ENCODE peak calls at places on chromosomes 6 and 20, in seven cellular contexts. One of them, this sample, is unnamed.

GRCh38 chr6:114747995-114748625 is 405.3 kb upstream of the HS3ST5 start:
- DNase-seq in ovary: no peak
- DNase-seq in nucleus accumbens: no peak
- DNase-seq in stimulated activated CD8-positive, alpha-beta memory T cell treated with anti-CD3 and anti-CD28 coated beads, Interleukin-15, amount 100 ng/mL, for 4 hours: no peak
- DNase-seq in stimulated activated CD4-positive, alpha-beta T cell treated with anti-CD3 and anti-CD28 coated beads, Interleukin-4, amount 100 ng/mL, for 24 hours: peak
- DNase-seq in GM23248: peak
- DNase-seq in GM10248: peak
- DNase-seq in this sample: no peak

GRCh38 chr6:134850906-134851305 is 99.0 kb downstream of the ALDH8A1 start:
- DNase-seq in GM10248: no peak
- DNase-seq in GM23248: no peak
- DNase-seq in stimulated activated CD4-positive, alpha-beta T cell treated with anti-CD3 and anti-CD28 coated beads, Interleukin-4, amount 100 ng/mL, for 24 hours: no peak
- DNase-seq in ovary: no peak
- DNase-seq in stimulated activated CD8-positive, alpha-beta memory T cell treated with anti-CD3 and anti-CD28 coated beads, Interleukin-15, amount 100 ng/mL, for 4 hours: no peak
- DNase-seq in nucleus accumbens: no peak
- DNase-seq in this sample: no peak

GRCh38 chr20:63895886-63896135 is 885 bp downstream of the DNAJC5 start:
- DNase-seq in ovary: no peak
- DNase-seq in stimulated activated CD4-positive, alpha-beta T cell treated with anti-CD3 and anti-CD28 coated beads, Interleukin-4, amount 100 ng/mL, for 24 hours: no peak
- DNase-seq in nucleus accumbens: no peak
- DNase-seq in GM10248: no peak
- DNase-seq in stimulated activated CD8-positive, alpha-beta memory T cell treated with anti-CD3 and anti-CD28 coated beads, Interleukin-15, amount 100 ng/mL, for 4 hours: no peak
- DNase-seq in GM23248: peak
- DNase-seq in this sample: no peak

GRCh38 chr6:147204060-147204785 is at the start of gene STXBP5:
- DNase-seq in GM23248: peak
- DNase-seq in stimulated activated CD8-positive, alpha-beta memory T cell treated with anti-CD3 and anti-CD28 coated beads, Interleukin-15, amount 100 ng/mL, for 4 hours: no peak
- DNase-seq in stimulated activated CD4-positive, alpha-beta T cell treated with anti-CD3 and anti-CD28 coated beads, Interleukin-4, amount 100 ng/mL, for 24 hours: peak
- DNase-seq in ovary: peak
- DNase-seq in GM10248: peak
- DNase-seq in nucleus accumbens: peak
- DNase-seq in this sample: no peak

GRCh38 chr20:4519530-4519929 is 202.2 kb upstream of the PRND start:
- DNase-seq in ovary: no peak
- DNase-seq in stimulated activated CD8-positive, alpha-beta memory T cell treated with anti-CD3 and anti-CD28 coated beads, Interleukin-15, amount 100 ng/mL, for 4 hours: no peak
- DNase-seq in stimulated activated CD4-positive, alpha-beta T cell treated with anti-CD3 and anti-CD28 coated beads, Interleukin-4, amount 100 ng/mL, for 24 hours: no peak
- DNase-seq in GM10248: peak
- DNase-seq in nucleus accumbens: no peak
- DNase-seq in GM23248: peak
- DNase-seq in this sample: no peak

GRCh38 chr6:159109391-159109790 is 59.8 kb upstream of the FNDC1 start:
- DNase-seq in GM23248: no peak
- DNase-seq in GM10248: no peak
- DNase-seq in stimulated activated CD4-positive, alpha-beta T cell treated with anti-CD3 and anti-CD28 coated beads, Interleukin-4, amount 100 ng/mL, for 24 hours: no peak
- DNase-seq in ovary: no peak
- DNase-seq in nucleus accumbens: no peak
- DNase-seq in stimulated activated CD8-positive, alpha-beta memory T cell treated with anti-CD3 and anti-CD28 coated beads, Interleukin-15, amount 100 ng/mL, for 4 hours: no peak
- DNase-seq in this sample: no peak

GRCh38 chr20:48983423-48984400 is 62.2 kb downstream of the ARFGEF2 start:
- DNase-seq in stimulated activated CD4-positive, alpha-beta T cell treated with anti-CD3 and anti-CD28 coated beads, Interleukin-4, amount 100 ng/mL, for 24 hours: no peak
- DNase-seq in GM23248: peak
- DNase-seq in GM10248: no peak
- DNase-seq in nucleus accumbens: no peak
- DNase-seq in ovary: no peak
- DNase-seq in stimulated activated CD8-positive, alpha-beta memory T cell treated with anti-CD3 and anti-CD28 coated beads, Interleukin-15, amount 100 ng/mL, for 4 hours: no peak
- DNase-seq in this sample: peak

GRCh38 chr6:72955666-72956065 is 269.6 kb downstream of the KHDC1L start:
- DNase-seq in stimulated activated CD8-positive, alpha-beta memory T cell treated with anti-CD3 and anti-CD28 coated beads, Interleukin-15, amount 100 ng/mL, for 4 hours: no peak
- DNase-seq in GM10248: no peak
- DNase-seq in GM23248: no peak
- DNase-seq in ovary: no peak
- DNase-seq in stimulated activated CD4-positive, alpha-beta T cell treated with anti-CD3 and anti-CD28 coated beads, Interleukin-4, amount 100 ng/mL, for 24 hours: no peak
- DNase-seq in nucleus accumbens: no peak
- DNase-seq in this sample: no peak

GRCh38 chr6:87700729-87701675 is 1.0 kb downstream of the AKIRIN2 start:
- DNase-seq in nucleus accumbens: peak
- DNase-seq in ovary: peak
- DNase-seq in stimulated activated CD4-positive, alpha-beta T cell treated with anti-CD3 and anti-CD28 coated beads, Interleukin-4, amount 100 ng/mL, for 24 hours: peak
- DNase-seq in GM10248: peak
- DNase-seq in stimulated activated CD8-positive, alpha-beta memory T cell treated with anti-CD3 and anti-CD28 coated beads, Interleukin-15, amount 100 ng/mL, for 4 hours: no peak
- DNase-seq in GM23248: peak
- DNase-seq in this sample: no peak

GRCh38 chr6:160132776-160133338 is 11.2 kb downstream of the SLC22A1 start:
- DNase-seq in ovary: no peak
- DNase-seq in nucleus accumbens: no peak
- DNase-seq in stimulated activated CD8-positive, alpha-beta memory T cell treated with anti-CD3 and anti-CD28 coated beads, Interleukin-15, amount 100 ng/mL, for 4 hours: no peak
- DNase-seq in GM10248: no peak
- DNase-seq in stimulated activated CD4-positive, alpha-beta T cell treated with anti-CD3 and anti-CD28 coated beads, Interleukin-4, amount 100 ng/mL, for 24 hours: no peak
- DNase-seq in GM23248: peak
- DNase-seq in this sample: no peak

GRCh38 chr6:161830866-161831600 is 557.2 kb upstream of the AGPAT4 start:
- DNase-seq in stimulated activated CD4-positive, alpha-beta T cell treated with anti-CD3 and anti-CD28 coated beads, Interleukin-4, amount 100 ng/mL, for 24 hours: no peak
- DNase-seq in stimulated activated CD8-positive, alpha-beta memory T cell treated with anti-CD3 and anti-CD28 coated beads, Interleukin-15, amount 100 ng/mL, for 4 hours: no peak
- DNase-seq in ovary: no peak
- DNase-seq in GM10248: no peak
- DNase-seq in GM23248: no peak
- DNase-seq in nucleus accumbens: no peak
- DNase-seq in this sample: no peak

GRCh38 chr20:38167851-38168760 is 3.0 kb upstream of the TGM2 start:
- DNase-seq in GM10248: no peak
- DNase-seq in GM23248: peak
- DNase-seq in nucleus accumbens: no peak
- DNase-seq in ovary: peak
- DNase-seq in stimulated activated CD4-positive, alpha-beta T cell treated with anti-CD3 and anti-CD28 coated beads, Interleukin-4, amount 100 ng/mL, for 24 hours: no peak
- DNase-seq in stimulated activated CD8-positive, alpha-beta memory T cell treated with anti-CD3 and anti-CD28 coated beads, Interleukin-15, amount 100 ng/mL, for 4 hours: no peak
- DNase-seq in this sample: peak

GRCh38 chr6:46626228-46626909 is 26.2 kb downstream of the CYP39A1 start:
- DNase-seq in ovary: no peak
- DNase-seq in stimulated activated CD8-positive, alpha-beta memory T cell treated with anti-CD3 and anti-CD28 coated beads, Interleukin-15, amount 100 ng/mL, for 4 hours: no peak
- DNase-seq in GM23248: peak
- DNase-seq in GM10248: peak
- DNase-seq in nucleus accumbens: no peak
- DNase-seq in stimulated activated CD4-positive, alpha-beta T cell treated with anti-CD3 and anti-CD28 coated beads, Interleukin-4, amount 100 ng/mL, for 24 hours: no peak
- DNase-seq in this sample: peak

GRCh38 chr6:132011582-132011981 is 60.4 kb upstream of the CCN2 start:
- DNase-seq in stimulated activated CD4-positive, alpha-beta T cell treated with anti-CD3 and anti-CD28 coated beads, Interleukin-4, amount 100 ng/mL, for 24 hours: no peak
- DNase-seq in GM23248: peak
- DNase-seq in nucleus accumbens: no peak
- DNase-seq in ovary: no peak
- DNase-seq in GM10248: no peak
- DNase-seq in stimulated activated CD8-positive, alpha-beta memory T cell treated with anti-CD3 and anti-CD28 coated beads, Interleukin-15, amount 100 ng/mL, for 4 hours: no peak
- DNase-seq in this sample: no peak

GRCh38 chr20:62523473-62524203 is 47.8 kb upstream of the GATA5 start:
- DNase-seq in stimulated activated CD8-positive, alpha-beta memory T cell treated with anti-CD3 and anti-CD28 coated beads, Interleukin-15, amount 100 ng/mL, for 4 hours: peak
- DNase-seq in GM10248: peak
- DNase-seq in ovary: no peak
- DNase-seq in nucleus accumbens: no peak
- DNase-seq in GM23248: peak
- DNase-seq in stimulated activated CD4-positive, alpha-beta T cell treated with anti-CD3 and anti-CD28 coated beads, Interleukin-4, amount 100 ng/mL, for 24 hours: peak
- DNase-seq in this sample: no peak

GRCh38 chr6:38168699-38169098 is 349.2 kb downstream of the ZFAND3 start:
- DNase-seq in stimulated activated CD4-positive, alpha-beta T cell treated with anti-CD3 and anti-CD28 coated beads, Interleukin-4, amount 100 ng/mL, for 24 hours: no peak
- DNase-seq in ovary: no peak
- DNase-seq in stimulated activated CD8-positive, alpha-beta memory T cell treated with anti-CD3 and anti-CD28 coated beads, Interleukin-15, amount 100 ng/mL, for 4 hours: no peak
- DNase-seq in GM10248: no peak
- DNase-seq in nucleus accumbens: no peak
- DNase-seq in GM23248: no peak
- DNase-seq in this sample: no peak